ENCODE peak calls at places on chromosomes 13 and 19, in nine cellular contexts. X is amniotic stem cell; J is choroid plexus epithelial cell; W is C1 segment of cervical spinal cord; D is fibroblast of lung; Q is stimulated activated CD4-positive, alpha-beta T cell treated with anti-CD3 and anti-CD28 coated beads, Interleukin-4, amount 100 ng/mL, for 4 hours; L is cardiac muscle cell; R is GM03348; C is activated CD4-positive, alpha-beta T cell treated with anti-CD3 and anti-CD28 coated beads for 4 hours. P is an unnamed sample.

GRCh38 chr19:13096968-13097330 is 5.7 kb downstream of the LYL1 start:
- DNase-seq in X (no peak), J (no peak), W (no peak), D (no peak), Q (no peak), L (no peak), R (no peak), C (no peak), P (no peak)

GRCh38 chr13:112376050-112376681 is at the start of gene SPACA7:
- DNase-seq in X (no peak), J (no peak), W (no peak), D (no peak), Q (no peak), L (no peak), R (no peak), C (no peak), P (no peak)

GRCh38 chr13:32257649-32258048 is 57.5 kb downstream of the ZAR1L start:
- DNase-seq in X (no peak), J (no peak), W (no peak), D (no peak), Q (no peak), L (no peak), R (no peak), C (no peak), P (no peak)

GRCh38 chr19:19866599-19867248 is 1.0 kb downstream of the ZNF253 start:
- DNase-seq in X (no peak), J (peak; percentile 7), W (no peak), D (peak; percentile 17), Q (peak; percentile 18), L (peak; percentile 73), R (peak; percentile 14), C (peak; percentile 27), P (no peak)

GRCh38 chr13:95356916-95357315 is 55.7 kb upstream of the ABCC4 start:
- DNase-seq in X (no peak), J (no peak), W (no peak), D (no peak), Q (no peak), L (no peak), R (no peak), C (no peak), P (no peak)

GRCh38 chr13:40370662-40371061 is 295.8 kb downstream of the FOXO1 start:
- DNase-seq in X (no peak), J (no peak), W (no peak), D (no peak), Q (no peak), L (no peak), R (no peak), C (no peak), P (no peak)

GRCh38 chr19:10203686-10204085 is 8.9 kb upstream of the DNMT1 start:
- DNase-seq in X (no peak), J (no peak), W (no peak), D (no peak), Q (no peak), L (no peak), R (no peak), C (no peak), P (peak; percentile 13)

GRCh38 chr13:101393140-101393539 is 23.2 kb downstream of the NALCN start:
- DNase-seq in X (no peak), J (no peak), W (no peak), D (no peak), Q (no peak), L (no peak), R (no peak), C (no peak), P (no peak)

GRCh38 chr13:103839460-103839859 is 773.2 kb upstream of the SLC10A2 start:
- DNase-seq in X (no peak), J (no peak), W (no peak), D (no peak), Q (no peak), L (no peak), R (no peak), C (no peak), P (peak; percentile 79)

GRCh38 chr19:49441210-49441959 is at the start of gene SLC17A7:
- DNase-seq in X (no peak), J (no peak), W (no peak), D (no peak), Q (peak; percentile 42), L (peak; percentile 68), R (peak; percentile 66), C (peak; percentile 37), P (no peak)

GRCh38 chr19:3459322-3459881 is 20.9 kb downstream of the SMIM24 start:
- DNase-seq in X (peak; percentile 14), J (peak; percentile 97), W (peak; percentile 65), D (peak; percentile 95), Q (no peak), L (peak; percentile 60), R (peak; percentile 97), C (no peak), P (no peak)

GRCh38 chr19:33815410-33816340 is 19.0 kb downstream of the KCTD15 start:
- DNase-seq in X (no peak), J (peak; percentile 57), W (no peak), D (peak; percentile 50), Q (no peak), L (no peak), R (no peak), C (no peak), P (no peak)

GRCh38 chr13:73162912-73163911 is 104.4 kb downstream of the KLF5 start:
- DNase-seq in X (no peak), J (no peak), W (no peak), D (no peak), Q (no peak), L (no peak), R (no peak), C (no peak), P (no peak)

GRCh38 chr13:107138468-107138867 is 570.5 kb upstream of the ARGLU1 start:
- DNase-seq in X (no peak), J (no peak), W (no peak), D (peak; percentile 15), Q (no peak), L (no peak), R (no peak), C (no peak), P (no peak)

GRCh38 chr19:55528030-55528801 is 8.7 kb downstream of the SBK2 start:
- DNase-seq in X (no peak), J (peak; percentile 50), W (peak; percentile 9), D (peak; percentile 20), Q (no peak), L (no peak), R (peak; percentile 43), C (no peak), P (peak; percentile 34)

GRCh38 chr19:51131780-51132680 is 7.3 kb downstream of the SIGLEC9 start:
- DNase-seq in X (no peak), J (peak; percentile 98), W (no peak), D (peak; percentile 60), Q (no peak), L (peak; percentile 44), R (no peak), C (no peak), P (no peak)

GRCh38 chr13:112113355-112113754 is 46.4 kb downstream of the SOX1 start:
- DNase-seq in X (no peak), J (no peak), W (no peak), D (no peak), Q (no peak), L (no peak), R (no peak), C (no peak), P (peak; percentile 28)

GRCh38 chr19:42132030-42132628 is at the start of gene POU2F2:
- DNase-seq in X (no peak), J (no peak), W (peak; percentile 14), D (no peak), Q (peak; percentile 96), L (no peak), R (peak; percentile 61), C (peak; percentile 92), P (no peak)

GRCh38 chr19:28003543-28003942 is 1209.4 kb downstream of the UQCRFS1 start:
- DNase-seq in X (no peak), J (no peak), W (no peak), D (no peak), Q (no peak), L (no peak), R (no peak), C (no peak), P (no peak)